ENCODE peak calls at places on chromosomes 16 and 17, in five cellular contexts. One of them, this sample, is unnamed.
A peak's percentile ranks its signal among the peaks of the same experiment; 100 is the strongest.

GRCh38 chr16:9126609-9127008 is 35.2 kb downstream of the HAPSTR1 start:
- DNase-seq in mammary epithelial cell: no peak
- DNase-seq in kidney epithelial cell: no peak
- DNase-seq in Kasumi-1: no peak
- DNase-seq in mucosa of gallbladder: no peak
- DNase-seq in this sample: no peak

GRCh38 chr17:76398523-76399174 is 14.2 kb downstream of the SPHK1 start:
- DNase-seq in mammary epithelial cell: no peak
- DNase-seq in kidney epithelial cell: no peak
- DNase-seq in Kasumi-1: peak; percentile 25
- DNase-seq in mucosa of gallbladder: no peak
- DNase-seq in this sample: no peak

GRCh38 chr17:6534846-6535514 is 21.4 kb downstream of the PITPNM3 start:
- DNase-seq in mammary epithelial cell: no peak
- DNase-seq in kidney epithelial cell: no peak
- DNase-seq in Kasumi-1: no peak
- DNase-seq in mucosa of gallbladder: no peak
- DNase-seq in this sample: no peak

GRCh38 chr17:43791589-43791988 is 11.4 kb downstream of the CFAP97D1 start:
- DNase-seq in mammary epithelial cell: peak; percentile 72
- DNase-seq in kidney epithelial cell: no peak
- DNase-seq in Kasumi-1: no peak
- DNase-seq in mucosa of gallbladder: no peak
- DNase-seq in this sample: no peak

GRCh38 chr17:76678330-76678729 is 32.4 kb downstream of the MXRA7 start:
- DNase-seq in mammary epithelial cell: no peak
- DNase-seq in kidney epithelial cell: no peak
- DNase-seq in Kasumi-1: no peak
- DNase-seq in mucosa of gallbladder: no peak
- DNase-seq in this sample: peak; percentile 81

GRCh38 chr16:2040450-2041105 is 7.1 kb downstream of the NTHL1 start:
- DNase-seq in mammary epithelial cell: no peak
- DNase-seq in kidney epithelial cell: no peak
- DNase-seq in Kasumi-1: no peak
- DNase-seq in mucosa of gallbladder: no peak
- DNase-seq in this sample: no peak

GRCh38 chr17:17304521-17304985 is 1.4 kb downstream of the NT5M start:
- DNase-seq in mammary epithelial cell: no peak
- DNase-seq in kidney epithelial cell: no peak
- DNase-seq in Kasumi-1: peak; percentile 51
- DNase-seq in mucosa of gallbladder: no peak
- DNase-seq in this sample: no peak

GRCh38 chr16:84294196-84295142 is at the start of gene WFDC1:
- DNase-seq in mammary epithelial cell: no peak
- DNase-seq in kidney epithelial cell: no peak
- DNase-seq in Kasumi-1: peak; percentile 39
- DNase-seq in mucosa of gallbladder: no peak
- DNase-seq in this sample: no peak

GRCh38 chr17:82328141-82328993 is 5.2 kb downstream of the SECTM1 start:
- DNase-seq in mammary epithelial cell: no peak
- DNase-seq in kidney epithelial cell: no peak
- DNase-seq in Kasumi-1: no peak
- DNase-seq in mucosa of gallbladder: peak; percentile 56
- DNase-seq in this sample: peak; percentile 85

GRCh38 chr16:56281256-56281805 is 90.0 kb downstream of the GNAO1 start:
- DNase-seq in mammary epithelial cell: no peak
- DNase-seq in kidney epithelial cell: no peak
- DNase-seq in Kasumi-1: peak; percentile 19
- DNase-seq in mucosa of gallbladder: no peak
- DNase-seq in this sample: no peak

GRCh38 chr17:51258756-51259573 is 884 bp downstream of the MBTD1 start:
- DNase-seq in mammary epithelial cell: peak; percentile 4
- DNase-seq in kidney epithelial cell: no peak
- DNase-seq in Kasumi-1: peak; percentile 60
- DNase-seq in mucosa of gallbladder: no peak
- DNase-seq in this sample: peak; percentile 55

GRCh38 chr17:2685696-2686095 is 25.9 kb downstream of the CLUH start:
- DNase-seq in mammary epithelial cell: no peak
- DNase-seq in kidney epithelial cell: no peak
- DNase-seq in Kasumi-1: no peak
- DNase-seq in mucosa of gallbladder: no peak
- DNase-seq in this sample: peak; percentile 15

GRCh38 chr17:43732961-43733360 is 25.6 kb downstream of the SOST start:
- DNase-seq in mammary epithelial cell: peak; percentile 82
- DNase-seq in kidney epithelial cell: peak; percentile 83
- DNase-seq in Kasumi-1: no peak
- DNase-seq in mucosa of gallbladder: no peak
- DNase-seq in this sample: no peak

GRCh38 chr17:80198144-80198661 is 21.9 kb downstream of the SGSH start:
- DNase-seq in mammary epithelial cell: no peak
- DNase-seq in kidney epithelial cell: no peak
- DNase-seq in Kasumi-1: no peak
- DNase-seq in mucosa of gallbladder: no peak
- DNase-seq in this sample: no peak

GRCh38 chr16:1723450-1724147 is 17.6 kb downstream of the MAPK8IP3 start:
- DNase-seq in mammary epithelial cell: peak; percentile 51
- DNase-seq in kidney epithelial cell: no peak
- DNase-seq in Kasumi-1: peak; percentile 15
- DNase-seq in mucosa of gallbladder: peak; percentile 40
- DNase-seq in this sample: peak; percentile 69

GRCh38 chr17:16516594-16517018 is 24.6 kb upstream of the LRRC75A start:
- DNase-seq in mammary epithelial cell: peak; percentile 46
- DNase-seq in kidney epithelial cell: no peak
- DNase-seq in Kasumi-1: peak; percentile 46
- DNase-seq in mucosa of gallbladder: peak; percentile 16
- DNase-seq in this sample: no peak

GRCh38 chr17:49342575-49342936 is 19.5 kb downstream of the ZNF652 start:
- DNase-seq in mammary epithelial cell: no peak
- DNase-seq in kidney epithelial cell: no peak
- DNase-seq in Kasumi-1: no peak
- DNase-seq in mucosa of gallbladder: no peak
- DNase-seq in this sample: no peak

GRCh38 chr17:30921544-30922196 is at the start of gene ADAP2:
- DNase-seq in mammary epithelial cell: peak; percentile 23
- DNase-seq in kidney epithelial cell: no peak
- DNase-seq in Kasumi-1: peak; percentile 43
- DNase-seq in mucosa of gallbladder: peak; percentile 56
- DNase-seq in this sample: peak; percentile 62

GRCh38 chr16:71293921-71294320 is 4.7 kb upstream of the CMTR2 start:
- DNase-seq in mammary epithelial cell: no peak
- DNase-seq in kidney epithelial cell: no peak
- DNase-seq in Kasumi-1: no peak
- DNase-seq in mucosa of gallbladder: no peak
- DNase-seq in this sample: no peak

GRCh38 chr16:56332464-56333079 is 92.8 kb downstream of the AMFR start:
- DNase-seq in mammary epithelial cell: peak; percentile 54
- DNase-seq in kidney epithelial cell: no peak
- DNase-seq in Kasumi-1: no peak
- DNase-seq in mucosa of gallbladder: peak; percentile 48
- DNase-seq in this sample: peak; percentile 62

GRCh38 chr17:78421534-78422266 is 43.3 kb downstream of the PGS1 start:
- DNase-seq in mammary epithelial cell: peak; percentile 43
- DNase-seq in kidney epithelial cell: no peak
- DNase-seq in Kasumi-1: peak; percentile 81
- DNase-seq in mucosa of gallbladder: peak; percentile 62
- DNase-seq in this sample: peak; percentile 85

GRCh38 chr17:79509008-79509407 is 101.8 kb downstream of the RBFOX3 start:
- DNase-seq in mammary epithelial cell: no peak
- DNase-seq in kidney epithelial cell: no peak
- DNase-seq in Kasumi-1: no peak
- DNase-seq in mucosa of gallbladder: no peak
- DNase-seq in this sample: no peak

GRCh38 chr17:35345926-35346771 is 27.3 kb downstream of the SLFN11 start:
- DNase-seq in mammary epithelial cell: peak; percentile 1
- DNase-seq in kidney epithelial cell: no peak
- DNase-seq in Kasumi-1: peak; percentile 88
- DNase-seq in mucosa of gallbladder: peak; percentile 61
- DNase-seq in this sample: peak; percentile 62

GRCh38 chr16:21264226-21265036 is 13.7 kb downstream of the CRYM start:
- DNase-seq in mammary epithelial cell: no peak
- DNase-seq in kidney epithelial cell: no peak
- DNase-seq in Kasumi-1: no peak
- DNase-seq in mucosa of gallbladder: no peak
- DNase-seq in this sample: peak; percentile 55

GRCh38 chr17:77425791-77426641 is 285.2 kb downstream of the SEC14L1 start:
- DNase-seq in mammary epithelial cell: peak; percentile 82
- DNase-seq in kidney epithelial cell: no peak
- DNase-seq in Kasumi-1: no peak
- DNase-seq in mucosa of gallbladder: peak; percentile 80
- DNase-seq in this sample: no peak

GRCh38 chr17:43316522-43317142 is 82.2 kb upstream of the ARL4D start:
- DNase-seq in mammary epithelial cell: peak; percentile 42
- DNase-seq in kidney epithelial cell: no peak
- DNase-seq in Kasumi-1: no peak
- DNase-seq in mucosa of gallbladder: no peak
- DNase-seq in this sample: no peak

GRCh38 chr17:42844761-42845555 is 578 bp downstream of the AOC2 start:
- DNase-seq in mammary epithelial cell: no peak
- DNase-seq in kidney epithelial cell: no peak
- DNase-seq in Kasumi-1: no peak
- DNase-seq in mucosa of gallbladder: no peak
- DNase-seq in this sample: no peak

GRCh38 chr16:8752706-8753105 is 44.7 kb downstream of the TMEM186 start:
- DNase-seq in mammary epithelial cell: no peak
- DNase-seq in kidney epithelial cell: no peak
- DNase-seq in Kasumi-1: no peak
- DNase-seq in mucosa of gallbladder: no peak
- DNase-seq in this sample: no peak

GRCh38 chr17:78643326-78643725 is 66.1 kb upstream of the DNAH17 start:
- DNase-seq in mammary epithelial cell: no peak
- DNase-seq in kidney epithelial cell: no peak
- DNase-seq in Kasumi-1: no peak
- DNase-seq in mucosa of gallbladder: no peak
- DNase-seq in this sample: no peak

GRCh38 chr17:30323262-30323894 is 10.5 kb downstream of the TMIGD1 start:
- DNase-seq in mammary epithelial cell: no peak
- DNase-seq in kidney epithelial cell: no peak
- DNase-seq in Kasumi-1: no peak
- DNase-seq in mucosa of gallbladder: no peak
- DNase-seq in this sample: no peak

GRCh38 chr16:74738134-74738541 is 36.5 kb downstream of the FA2H start:
- DNase-seq in mammary epithelial cell: no peak
- DNase-seq in kidney epithelial cell: no peak
- DNase-seq in Kasumi-1: no peak
- DNase-seq in mucosa of gallbladder: peak; percentile 57
- DNase-seq in this sample: peak; percentile 46

GRCh38 chr16:51193879-51194278 is 42.8 kb upstream of the SALL1 start:
- DNase-seq in mammary epithelial cell: no peak
- DNase-seq in kidney epithelial cell: no peak
- DNase-seq in Kasumi-1: no peak
- DNase-seq in mucosa of gallbladder: no peak
- DNase-seq in this sample: no peak

GRCh38 chr16:57531253-57531575 is 5.2 kb downstream of the CCDC102A start:
- DNase-seq in mammary epithelial cell: no peak
- DNase-seq in kidney epithelial cell: no peak
- DNase-seq in Kasumi-1: no peak
- DNase-seq in mucosa of gallbladder: no peak
- DNase-seq in this sample: no peak

GRCh38 chr17:45171338-45172231 is 9.9 kb downstream of the HEXIM2 start:
- DNase-seq in mammary epithelial cell: peak; percentile 84
- DNase-seq in kidney epithelial cell: no peak
- DNase-seq in Kasumi-1: no peak
- DNase-seq in mucosa of gallbladder: peak; percentile 74
- DNase-seq in this sample: peak; percentile 83

GRCh38 chr17:69717819-69718218 is 303.3 kb downstream of the MAP2K6 start:
- DNase-seq in mammary epithelial cell: no peak
- DNase-seq in kidney epithelial cell: no peak
- DNase-seq in Kasumi-1: no peak
- DNase-seq in mucosa of gallbladder: no peak
- DNase-seq in this sample: no peak

GRCh38 chr17:80850817-80851216 is 140.8 kb upstream of the CHMP6 start:
- DNase-seq in mammary epithelial cell: peak; percentile 80
- DNase-seq in kidney epithelial cell: no peak
- DNase-seq in Kasumi-1: no peak
- DNase-seq in mucosa of gallbladder: no peak
- DNase-seq in this sample: no peak

GRCh38 chr17:38773258-38773657 is 20.7 kb downstream of the PSMB3 start:
- DNase-seq in mammary epithelial cell: no peak
- DNase-seq in kidney epithelial cell: no peak
- DNase-seq in Kasumi-1: no peak
- DNase-seq in mucosa of gallbladder: no peak
- DNase-seq in this sample: no peak

GRCh38 chr17:75762513-75763268 is 2.3 kb downstream of the GALK1 start:
- DNase-seq in mammary epithelial cell: peak; percentile 56
- DNase-seq in kidney epithelial cell: no peak
- DNase-seq in Kasumi-1: no peak
- DNase-seq in mucosa of gallbladder: no peak
- DNase-seq in this sample: no peak